ENCODE peak calls at places on chromosomes 16 and 17, in seven cellular contexts. L is tibial artery, B is OCI-LY7, Y is heart right ventricle, P is dorsolateral prefrontal cortex, U is Karpas-422, F is A549. O is an unnamed sample.

GRCh38 chr16:82633964-82634600 is 7.3 kb downstream of the CDH13 start:
- DNase-seq in L (no peak), B (no peak), Y (peak), P (peak), U (no peak), F (no peak), O (peak)

GRCh38 chr16:50467943-50468748 is 80.0 kb upstream of the NKD1 start:
- DNase-seq in L (no peak), B (no peak), Y (no peak), P (no peak), U (peak), F (no peak), O (peak)

GRCh38 chr16:63201851-63202250 is 1165.6 kb upstream of the CDH8 start:
- DNase-seq in L (no peak), B (no peak), Y (no peak), P (no peak), U (no peak), F (no peak), O (no peak)

GRCh38 chr16:11605564-11605886 is 18.8 kb upstream of the LITAF start:
- DNase-seq in L (no peak), B (no peak), Y (no peak), P (no peak), U (no peak), F (no peak), O (no peak)

GRCh38 chr16:75193730-75194444 is 13.1 kb downstream of the CTRB2 start:
- DNase-seq in L (no peak), B (no peak), Y (no peak), P (no peak), U (no peak), F (no peak), O (no peak)

GRCh38 chr17:67751101-67752074 is 33.7 kb downstream of the NOL11 start:
- DNase-seq in L (no peak), B (no peak), Y (no peak), P (no peak), U (no peak), F (no peak), O (no peak)

GRCh38 chr16:720507-720989 is 398 bp upstream of the ANTKMT start:
- DNase-seq in L (no peak), B (no peak), Y (no peak), P (no peak), U (peak), F (peak), O (peak)

GRCh38 chr17:39213852-39214251 is 11.9 kb downstream of the STAC2 start:
- DNase-seq in L (no peak), B (no peak), Y (no peak), P (no peak), U (no peak), F (peak), O (no peak)

GRCh38 chr17:66549312-66549705 is 246.9 kb downstream of the PRKCA start:
- DNase-seq in L (no peak), B (no peak), Y (no peak), P (no peak), U (no peak), F (no peak), O (no peak)

GRCh38 chr17:61484174-61484573 is 32.0 kb downstream of the TBX4 start:
- DNase-seq in L (no peak), B (no peak), Y (no peak), P (no peak), U (no peak), F (no peak), O (no peak)

GRCh38 chr17:70319516-70319915 is 150.2 kb downstream of the KCNJ2 start:
- DNase-seq in L (no peak), B (no peak), Y (no peak), P (no peak), U (no peak), F (no peak), O (no peak)

GRCh38 chr16:67277294-67277998 is 1.9 kb upstream of the PLEKHG4 start:
- DNase-seq in L (peak), B (no peak), Y (no peak), P (no peak), U (no peak), F (peak), O (no peak)

GRCh38 chr16:26598061-26598460 is 468.7 kb upstream of the C16orf82 start:
- DNase-seq in L (no peak), B (no peak), Y (no peak), P (no peak), U (no peak), F (no peak), O (peak)

GRCh38 chr16:51670527-51670926 is 519.5 kb upstream of the SALL1 start:
- DNase-seq in L (no peak), B (no peak), Y (no peak), P (no peak), U (no peak), F (no peak), O (no peak)

GRCh38 chr17:79693419-79693818 is 37.3 kb upstream of the ENPP7 start:
- DNase-seq in L (no peak), B (no peak), Y (no peak), P (no peak), U (no peak), F (no peak), O (no peak)

GRCh38 chr16:14609716-14610115 is 20.3 kb downstream of the PARN start:
- DNase-seq in L (no peak), B (peak), Y (no peak), P (no peak), U (no peak), F (no peak), O (no peak)

GRCh38 chr16:16086653-16087446 is 136.4 kb downstream of the ABCC6 start:
- DNase-seq in L (no peak), B (no peak), Y (no peak), P (no peak), U (no peak), F (no peak), O (no peak)

GRCh38 chr16:85253127-85253941 is 141.1 kb upstream of the CIBAR2 start:
- DNase-seq in L (no peak), B (peak), Y (peak), P (no peak), U (peak), F (peak), O (peak)

DNA sequence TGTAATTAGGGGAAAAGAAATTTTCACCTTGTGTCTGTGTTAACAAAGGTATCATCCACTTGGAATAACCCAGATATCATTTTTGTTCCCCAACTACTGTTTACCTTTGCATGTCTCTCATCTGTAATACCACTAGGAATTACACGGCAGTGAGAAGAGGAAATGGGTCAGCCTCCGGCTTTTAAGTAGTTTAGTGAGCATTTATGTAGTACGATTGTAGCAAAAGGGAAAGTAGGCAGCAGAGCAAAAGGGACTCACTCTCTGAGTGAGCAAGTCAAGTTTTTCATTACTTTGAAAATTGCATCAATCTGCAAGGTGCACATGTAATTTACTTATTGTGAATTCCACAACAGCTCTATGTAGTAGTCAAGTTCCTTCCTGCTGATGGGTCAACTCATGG is 11.2 kb downstream of the PHF12 start:
- DNase-seq in L (no peak), B (no peak), Y (no peak), P (no peak), U (no peak), F (no peak), O (no peak)
- H3K27ac ChIP-seq in L (no peak), B (no peak), Y (peak), P (peak), U (peak), F (no peak), O (peak)

DNA sequence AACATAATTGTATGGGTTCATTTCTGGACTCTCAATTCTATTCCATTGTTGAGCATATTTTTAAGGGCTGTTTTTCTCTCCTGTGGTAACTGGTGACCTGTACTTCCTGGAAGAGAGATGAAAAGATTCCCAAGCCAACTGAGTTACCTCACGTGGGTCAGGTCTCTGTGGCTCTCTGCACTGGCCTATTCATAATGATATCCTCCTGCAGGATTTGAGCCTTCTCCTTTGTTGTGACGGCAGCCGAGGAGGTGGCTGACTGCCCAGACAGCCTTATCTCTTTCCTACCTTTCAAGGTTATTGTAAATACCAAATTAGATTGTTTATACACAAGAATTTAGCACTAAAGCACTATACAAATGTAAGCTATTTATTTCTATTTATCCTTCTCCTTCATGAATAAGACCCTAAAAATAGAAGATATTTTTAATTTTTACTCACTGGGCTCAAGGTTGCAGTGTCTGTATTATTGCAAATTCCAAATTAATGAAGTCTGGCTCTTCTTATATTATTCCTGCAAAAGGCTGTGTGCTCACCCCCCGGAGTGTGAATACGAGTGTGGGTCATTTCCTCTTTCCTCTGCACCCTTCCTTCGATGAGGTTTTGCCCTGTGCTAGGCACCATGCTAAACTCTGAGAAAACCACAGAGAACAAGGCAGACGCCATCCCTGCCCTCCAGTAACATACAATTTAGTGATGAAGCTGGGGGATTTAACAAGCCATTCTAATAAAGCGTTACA is 2.5 kb upstream of the ACE start:
- DNase-seq in L (no peak), B (no peak), Y (peak), P (no peak), U (no peak), F (no peak), O (no peak)
- H3K27ac ChIP-seq in L (no peak), B (no peak), Y (peak), P (no peak), U (no peak), F (no peak), O (no peak)

GRCh38 chr17:29242790-29243189 is 3.9 kb upstream of the CRYBA1 start:
- DNase-seq in L (no peak), B (no peak), Y (no peak), P (no peak), U (no peak), F (no peak), O (no peak)

GRCh38 chr17:29242051-29242450 is 4.6 kb upstream of the CRYBA1 start:
- DNase-seq in L (no peak), B (no peak), Y (no peak), P (no peak), U (no peak), F (no peak), O (no peak)

GRCh38 chr17:29241015-29241963 is 5.4 kb upstream of the CRYBA1 start:
- DNase-seq in L (peak), B (peak), Y (no peak), P (no peak), U (peak), F (peak), O (peak)

GRCh38 chr17:29238133-29238850 is 8.4 kb upstream of the CRYBA1 start:
- DNase-seq in L (peak), B (no peak), Y (no peak), P (no peak), U (no peak), F (no peak), O (no peak)

GRCh38 chr17:29240477-29240876 is 6.2 kb upstream of the CRYBA1 start:
- DNase-seq in L (no peak), B (no peak), Y (no peak), P (no peak), U (no peak), F (no peak), O (no peak)
- H3K27ac ChIP-seq in L (peak), B (no peak), Y (peak), P (peak), U (no peak), F (peak), O (peak)

GRCh38 chr17:19646788-19647696 is 1.5 kb upstream of the ALDH3A2 start:
- DNase-seq in L (no peak), B (no peak), Y (no peak), P (no peak), U (no peak), F (no peak), O (no peak)

GRCh38 chr17:19642373-19642893 is 6.1 kb upstream of the ALDH3A2 start:
- DNase-seq in L (no peak), B (no peak), Y (no peak), P (no peak), U (no peak), F (no peak), O (no peak)

GRCh38 chr17:19645608-19646250 is 2.8 kb upstream of the ALDH3A2 start:
- DNase-seq in L (peak), B (peak), Y (peak), P (no peak), U (peak), F (peak), O (no peak)

GRCh38 chr17:19641687-19642372 is 6.7 kb upstream of the ALDH3A2 start:
- DNase-seq in L (no peak), B (no peak), Y (no peak), P (no peak), U (no peak), F (no peak), O (no peak)

GRCh38 chr17:19644493-19645210 is 3.9 kb upstream of the ALDH3A2 start:
- DNase-seq in L (no peak), B (no peak), Y (no peak), P (no peak), U (no peak), F (no peak), O (no peak)
- H3K27ac ChIP-seq in L (no peak), B (no peak), Y (no peak), P (no peak), U (no peak), F (no peak), O (no peak)

GRCh38 chr17:78391051-78391431 is 12.6 kb downstream of the PGS1 start:
- DNase-seq in L (no peak), B (no peak), Y (peak), P (no peak), U (no peak), F (no peak), O (no peak)
- H3K27ac ChIP-seq in L (no peak), B (no peak), Y (peak), P (no peak), U (no peak), F (peak), O (no peak)

DNA sequence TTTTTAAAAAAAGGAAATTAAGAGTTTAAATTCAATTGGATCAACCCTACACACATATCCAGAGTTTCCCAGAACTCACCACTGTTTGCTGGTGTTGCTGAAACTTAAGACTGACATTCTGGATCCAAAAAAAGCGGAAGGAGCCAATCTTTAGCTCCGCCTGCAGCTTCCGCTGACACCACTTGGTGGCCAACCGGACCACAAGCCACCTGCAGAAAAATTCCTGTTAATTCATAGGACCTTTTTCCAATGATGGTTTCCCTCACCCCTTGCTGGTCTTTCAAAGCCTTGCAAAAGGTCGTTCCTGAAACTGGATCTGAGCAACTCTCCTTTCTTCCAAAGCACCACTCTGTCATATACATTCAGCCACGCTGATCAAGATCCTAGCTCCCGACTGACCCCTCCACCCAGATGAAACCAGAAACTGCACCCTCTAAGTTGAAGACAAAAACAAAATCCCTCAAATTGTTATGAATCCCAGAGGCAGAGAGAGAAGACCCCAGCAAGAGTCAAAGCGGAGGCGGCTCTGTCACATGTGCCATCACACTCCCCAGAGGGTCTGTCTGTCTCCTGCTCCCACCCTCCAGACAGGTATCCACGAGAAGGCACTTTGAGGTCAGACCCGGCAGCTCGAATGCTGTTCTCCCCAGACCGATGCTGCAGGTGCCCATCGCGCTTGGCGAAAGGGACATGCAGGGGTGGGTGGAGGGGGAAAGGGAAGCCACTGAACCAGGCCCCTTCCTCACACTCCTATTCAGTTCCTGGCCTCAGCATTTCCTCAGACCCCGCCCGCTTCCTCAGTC is 778 bp downstream of the BLTP2 start:
- DNase-seq in L (peak), B (peak), Y (peak), P (no peak), U (peak), F (peak), O (no peak)
- H3K27ac ChIP-seq in L (peak), B (peak), Y (peak), P (peak), U (peak), F (peak), O (peak)

DNA sequence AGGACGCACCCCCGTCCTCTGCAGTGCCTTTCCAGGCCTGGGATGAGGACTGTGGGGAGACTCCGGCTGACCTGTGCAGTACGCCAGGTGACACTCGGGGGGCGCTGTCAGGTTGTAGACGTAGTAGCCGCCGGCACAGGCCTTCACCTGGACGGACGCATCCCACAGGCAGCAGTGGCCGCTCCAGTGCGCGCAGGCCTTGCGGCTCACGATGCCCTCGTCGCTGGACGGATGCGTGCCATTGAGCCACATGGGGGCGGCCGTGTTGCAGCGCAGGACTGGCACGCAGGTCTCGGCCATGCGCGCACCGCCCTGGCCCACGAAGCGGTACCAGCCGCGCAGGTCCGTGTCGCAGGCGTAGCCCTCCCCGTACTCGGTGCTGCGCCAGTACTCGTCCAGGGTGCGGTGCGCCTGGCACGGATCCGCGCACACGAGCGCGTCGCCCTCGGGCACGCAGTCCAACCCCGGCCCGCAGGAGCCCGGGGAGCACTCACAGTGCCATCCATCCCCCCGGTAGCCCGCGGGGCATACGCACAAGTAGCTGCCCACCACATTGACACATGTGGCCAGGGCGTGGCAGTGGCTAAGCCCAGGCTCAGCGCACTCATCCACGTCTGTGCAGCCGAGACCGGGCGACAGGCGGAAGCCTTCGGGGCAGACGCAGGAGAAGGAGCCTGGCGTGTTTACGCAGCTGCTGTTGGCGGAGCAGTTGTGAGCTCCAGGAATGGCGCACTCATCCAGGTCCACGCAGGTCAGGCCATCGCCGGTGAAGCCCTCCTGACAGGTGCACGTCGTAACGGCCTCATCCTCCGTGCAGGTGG is 3.9 kb downstream of the UMOD start:
- DNase-seq in L (no peak), B (no peak), Y (no peak), P (no peak), U (no peak), F (no peak), O (no peak)
- H3K27ac ChIP-seq in L (no peak), B (no peak), Y (no peak), P (no peak), U (no peak), F (no peak), O (no peak)

DNA sequence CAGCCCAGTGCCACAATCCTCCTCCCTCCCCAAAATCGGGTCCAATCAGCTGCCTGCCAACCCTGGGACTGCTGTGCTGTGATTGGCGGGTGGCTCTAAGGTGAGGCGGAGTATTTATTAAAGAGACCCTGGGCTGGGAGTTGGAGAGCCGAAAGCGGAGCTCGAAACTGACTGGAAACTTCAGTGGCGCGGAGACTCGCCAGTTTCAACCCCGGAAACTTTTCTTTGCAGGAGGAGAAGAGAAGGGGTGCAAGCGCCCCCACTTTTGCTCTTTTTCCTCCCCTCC is at the start of gene SOX9:
- DNase-seq in L (peak), B (no peak), Y (peak), P (peak), U (peak), F (peak), O (peak)
- H3K27ac ChIP-seq in L (peak), B (no peak), Y (peak), P (peak), U (peak), F (peak), O (peak)